ENCODE peak calls at places on chromosomes 11 and 22, in five cellular contexts. One of them, this sample, is unnamed.

GRCh38 chr11:80320765-80321164 is 879.9 kb upstream of the TENM4 start:
- DNase-seq in endodermal cell: peak
- DNase-seq in memory B cell: no peak
- DNase-seq in GM12865: peak
- DNase-seq in stromal cell of bone marrow: no peak
- DNase-seq in this sample: no peak

GRCh38 chr11:118929496-118930151 is 3.9 kb upstream of the BCL9L start:
- DNase-seq in stromal cell of bone marrow: peak
- DNase-seq in memory B cell: peak
- DNase-seq in endodermal cell: peak
- DNase-seq in GM12865: peak
- DNase-seq in this sample: peak

GRCh38 chr22:37563153-37564081 is 3.1 kb downstream of the CDC42EP1 start:
- DNase-seq in endodermal cell: peak
- DNase-seq in stromal cell of bone marrow: peak
- DNase-seq in memory B cell: no peak
- DNase-seq in GM12865: no peak
- DNase-seq in this sample: no peak

GRCh38 chr11:102784380-102784779 is 4.0 kb upstream of the MMP10 start:
- DNase-seq in endodermal cell: no peak
- DNase-seq in GM12865: no peak
- DNase-seq in stromal cell of bone marrow: no peak
- DNase-seq in memory B cell: no peak
- DNase-seq in this sample: no peak

GRCh38 chr11:122754553-122755322 is 83.6 kb upstream of the CRTAM start:
- DNase-seq in GM12865: peak
- DNase-seq in stromal cell of bone marrow: no peak
- DNase-seq in endodermal cell: peak
- DNase-seq in memory B cell: peak
- DNase-seq in this sample: no peak

GRCh38 chr11:86593833-86594232 is 78.6 kb downstream of the ME3 start:
- DNase-seq in stromal cell of bone marrow: no peak
- DNase-seq in memory B cell: no peak
- DNase-seq in GM12865: no peak
- DNase-seq in endodermal cell: no peak
- DNase-seq in this sample: no peak

GRCh38 chr11:22670803-22671202 is 4.4 kb downstream of the GAS2 start:
- DNase-seq in GM12865: peak
- DNase-seq in endodermal cell: no peak
- DNase-seq in stromal cell of bone marrow: no peak
- DNase-seq in memory B cell: no peak
- DNase-seq in this sample: no peak

GRCh38 chr11:129960216-129961214 is 42.1 kb downstream of the PRDM10 start:
- DNase-seq in stromal cell of bone marrow: peak
- DNase-seq in endodermal cell: no peak
- DNase-seq in GM12865: peak
- DNase-seq in memory B cell: no peak
- DNase-seq in this sample: peak

GRCh38 chr11:129881570-129882170 is 13.7 kb downstream of the NFRKB start:
- DNase-seq in stromal cell of bone marrow: peak
- DNase-seq in GM12865: peak
- DNase-seq in endodermal cell: peak
- DNase-seq in memory B cell: no peak
- DNase-seq in this sample: no peak

GRCh38 chr11:3077174-3077839 is 20.1 kb upstream of the CARS1 start:
- DNase-seq in GM12865: no peak
- DNase-seq in stromal cell of bone marrow: no peak
- DNase-seq in endodermal cell: no peak
- DNase-seq in memory B cell: no peak
- DNase-seq in this sample: no peak

GRCh38 chr11:121829159-121829643 is 286.8 kb downstream of the BLID start:
- DNase-seq in GM12865: no peak
- DNase-seq in memory B cell: no peak
- DNase-seq in endodermal cell: no peak
- DNase-seq in stromal cell of bone marrow: peak
- DNase-seq in this sample: no peak

GRCh38 chr11:61021661-61022212 is 50.3 kb downstream of the CD6 start:
- DNase-seq in GM12865: no peak
- DNase-seq in stromal cell of bone marrow: no peak
- DNase-seq in endodermal cell: peak
- DNase-seq in memory B cell: peak
- DNase-seq in this sample: no peak

GRCh38 chr11:77087723-77088225 is 14.9 kb upstream of the OMP start:
- DNase-seq in memory B cell: no peak
- DNase-seq in GM12865: no peak
- DNase-seq in endodermal cell: no peak
- DNase-seq in stromal cell of bone marrow: no peak
- DNase-seq in this sample: no peak

GRCh38 chr11:94873910-94874575 is 99.3 kb downstream of the CWC15 start:
- DNase-seq in endodermal cell: peak
- DNase-seq in stromal cell of bone marrow: no peak
- DNase-seq in memory B cell: no peak
- DNase-seq in GM12865: no peak
- DNase-seq in this sample: no peak

GRCh38 chr11:96869207-96869606 is 479.4 kb downstream of the JRKL start:
- DNase-seq in GM12865: no peak
- DNase-seq in endodermal cell: no peak
- DNase-seq in stromal cell of bone marrow: peak
- DNase-seq in memory B cell: no peak
- DNase-seq in this sample: no peak

GRCh38 chr11:2590131-2590950 is 109.5 kb downstream of the KCNQ1OT1 start:
- DNase-seq in memory B cell: no peak
- DNase-seq in endodermal cell: no peak
- DNase-seq in GM12865: no peak
- DNase-seq in stromal cell of bone marrow: no peak
- DNase-seq in this sample: no peak

GRCh38 chr11:15309296-15309695 is 194.6 kb downstream of the INSC start:
- DNase-seq in GM12865: no peak
- DNase-seq in endodermal cell: no peak
- DNase-seq in stromal cell of bone marrow: no peak
- DNase-seq in memory B cell: no peak
- DNase-seq in this sample: no peak

GRCh38 chr11:101516546-101516945 is 67.3 kb downstream of the TRPC6 start:
- DNase-seq in memory B cell: no peak
- DNase-seq in endodermal cell: peak
- DNase-seq in GM12865: no peak
- DNase-seq in stromal cell of bone marrow: no peak
- DNase-seq in this sample: no peak

GRCh38 chr22:23065495-23066122 is 4.7 kb upstream of the GNAZ start:
- DNase-seq in stromal cell of bone marrow: no peak
- DNase-seq in GM12865: no peak
- DNase-seq in endodermal cell: peak
- DNase-seq in memory B cell: no peak
- DNase-seq in this sample: no peak

GRCh38 chr11:118290923-118291322 is 13.6 kb upstream of the CD3E start:
- DNase-seq in GM12865: peak
- DNase-seq in endodermal cell: peak
- DNase-seq in stromal cell of bone marrow: no peak
- DNase-seq in memory B cell: no peak
- DNase-seq in this sample: peak

GRCh38 chr11:65183201-65183891 is 1.6 kb downstream of the CAPN1 start:
- DNase-seq in endodermal cell: peak
- DNase-seq in stromal cell of bone marrow: no peak
- DNase-seq in GM12865: no peak
- DNase-seq in memory B cell: no peak
- DNase-seq in this sample: no peak

GRCh38 chr22:19723165-19723989 is at the start of gene GP1BB:
- DNase-seq in GM12865: peak
- DNase-seq in stromal cell of bone marrow: no peak
- DNase-seq in endodermal cell: peak
- DNase-seq in memory B cell: no peak
- DNase-seq in this sample: peak

GRCh38 chr11:69966583-69966835 is 111.6 kb upstream of the ANO1 start:
- DNase-seq in stromal cell of bone marrow: no peak
- DNase-seq in memory B cell: no peak
- DNase-seq in endodermal cell: no peak
- DNase-seq in GM12865: no peak
- DNase-seq in this sample: no peak

GRCh38 chr11:13098067-13098466 is 89.0 kb downstream of the RASSF10 start:
- DNase-seq in endodermal cell: no peak
- DNase-seq in GM12865: no peak
- DNase-seq in stromal cell of bone marrow: no peak
- DNase-seq in memory B cell: no peak
- DNase-seq in this sample: no peak

GRCh38 chr11:23954317-23954716 is 542.5 kb upstream of the LUZP2 start:
- DNase-seq in stromal cell of bone marrow: no peak
- DNase-seq in memory B cell: no peak
- DNase-seq in GM12865: no peak
- DNase-seq in endodermal cell: no peak
- DNase-seq in this sample: no peak

GRCh38 chr11:22725079-22725478 is 58.7 kb downstream of the GAS2 start:
- DNase-seq in stromal cell of bone marrow: no peak
- DNase-seq in endodermal cell: no peak
- DNase-seq in memory B cell: no peak
- DNase-seq in GM12865: no peak
- DNase-seq in this sample: no peak

GRCh38 chr11:65429069-65429681 is 6.6 kb downstream of the NEAT1 start:
- DNase-seq in endodermal cell: no peak
- DNase-seq in memory B cell: no peak
- DNase-seq in GM12865: peak
- DNase-seq in stromal cell of bone marrow: peak
- DNase-seq in this sample: no peak

GRCh38 chr11:131867457-131868257 is 497.2 kb downstream of the NTM start:
- DNase-seq in memory B cell: no peak
- DNase-seq in stromal cell of bone marrow: peak
- DNase-seq in endodermal cell: peak
- DNase-seq in GM12865: peak
- DNase-seq in this sample: peak

GRCh38 chr11:62961017-62961416 is 23.8 kb downstream of the SLC22A6 start:
- DNase-seq in stromal cell of bone marrow: no peak
- DNase-seq in memory B cell: no peak
- DNase-seq in GM12865: no peak
- DNase-seq in endodermal cell: no peak
- DNase-seq in this sample: no peak

GRCh38 chr11:47335733-47336132 is 16.8 kb downstream of the MYBPC3 start:
- DNase-seq in memory B cell: no peak
- DNase-seq in endodermal cell: peak
- DNase-seq in stromal cell of bone marrow: no peak
- DNase-seq in GM12865: no peak
- DNase-seq in this sample: no peak

GRCh38 chr22:28984482-28985158 is 77.0 kb downstream of the C22orf31 start:
- DNase-seq in stromal cell of bone marrow: no peak
- DNase-seq in memory B cell: no peak
- DNase-seq in endodermal cell: no peak
- DNase-seq in GM12865: no peak
- DNase-seq in this sample: no peak

GRCh38 chr11:565921-566509 is 5.2 kb downstream of the RASSF7 start:
- DNase-seq in stromal cell of bone marrow: no peak
- DNase-seq in memory B cell: no peak
- DNase-seq in GM12865: no peak
- DNase-seq in endodermal cell: peak
- DNase-seq in this sample: no peak

GRCh38 chr11:94563176-94563847 is 3.9 kb upstream of the PIWIL4 start:
- DNase-seq in memory B cell: no peak
- DNase-seq in stromal cell of bone marrow: peak
- DNase-seq in GM12865: no peak
- DNase-seq in endodermal cell: no peak
- DNase-seq in this sample: no peak

GRCh38 chr11:70799386-70799785 is 401.1 kb downstream of the CTTN start:
- DNase-seq in memory B cell: no peak
- DNase-seq in stromal cell of bone marrow: peak
- DNase-seq in endodermal cell: no peak
- DNase-seq in GM12865: no peak
- DNase-seq in this sample: no peak

GRCh38 chr11:128692750-128693578 is 908 bp upstream of the FLI1 start:
- DNase-seq in GM12865: peak
- DNase-seq in stromal cell of bone marrow: no peak
- DNase-seq in memory B cell: no peak
- DNase-seq in endodermal cell: peak
- DNase-seq in this sample: no peak

GRCh38 chr11:9972917-9973504 is 309.1 kb downstream of the SWAP70 start:
- DNase-seq in memory B cell: peak
- DNase-seq in stromal cell of bone marrow: peak
- DNase-seq in GM12865: peak
- DNase-seq in endodermal cell: no peak
- DNase-seq in this sample: peak

This sample was measured in stimulated activated naive B cell treated with anti-CD40 and anti-IgM and Interleukin-4, amounts not matched to agents 10 μg/mL and 1 μg/mL and 100 μg/mL, for 72 hours.